ENCODE peak calls at places on chromosomes 13 and 19, in five cellular contexts. R, Z, T, H and X are unnamed samples. For H3K36me3, the result is how much of the 10 kb centered on the place peaks cover.

GRCh38 chr13:100063333-100063732 is 25.6 kb upstream of the PCCA start:
- DNase-seq in R (no peak), H (no peak), Z (no peak), T (no peak), X (no peak)

GRCh38 chr19:35266904-35267817 is 1.6 kb upstream of the USF2 start:
- DNase-seq in T (no peak), Z (peak), H (peak), R (peak), X (no peak)

GRCh38 chr19:13430790-13431582 is 75.3 kb downstream of the CACNA1A start:
- DNase-seq in R (peak), H (peak), T (peak), Z (peak), X (peak)

GRCh38 chr13:26011996-26012688 is 39.7 kb downstream of the SHISA2 start:
- DNase-seq in R (peak), H (no peak), T (no peak), Z (no peak), X (peak)

GRCh38 chr13:26382843-26383242 is 128.9 kb downstream of the CDK8 start:
- DNase-seq in H (no peak), Z (no peak), R (no peak), T (no peak), X (no peak)

GRCh38 chr19:45506991-45507863 is at the start of gene VASP:
- DNase-seq in H (peak), Z (peak), T (peak), R (peak), X (peak)

GRCh38 chr13:50626031-50626643 is 217.4 kb downstream of the DLEU7 start:
- DNase-seq in T (no peak), Z (no peak), R (no peak), H (no peak), X (no peak)

GRCh38 chr13:41458939-41459753 is 1.8 kb downstream of the RGCC start:
- DNase-seq in Z (peak), H (no peak), R (peak), T (peak), X (peak)

GRCh38 chr19:34189917-34190425 is 17.7 kb downstream of the LSM14A start:
- DNase-seq in H (no peak), Z (no peak), R (no peak), T (no peak), X (no peak)

GRCh38 chr19:23770672-23771250 is 12.1 kb upstream of the ZNF681 start:
- DNase-seq in T (no peak), H (no peak), Z (no peak), R (no peak), X (no peak)

GRCh38 chr19:49534632-49535385 is 7.0 kb downstream of the RCN3 start:
- DNase-seq in Z (no peak), R (no peak), T (no peak), H (no peak), X (no peak)

GRCh38 chr19:38514812-38515633 is 81.5 kb downstream of the RYR1 start:
- DNase-seq in H (peak), Z (peak), R (peak), T (peak), X (peak)

GRCh38 chr19:48962029-48962848 is 2.9 kb upstream of the FTL start:
- DNase-seq in T (peak), Z (no peak), H (peak), R (peak), X (peak)

GRCh38 chr13:107111248-107111647 is 543.3 kb upstream of the ARGLU1 start:
- DNase-seq in R (no peak), Z (no peak), T (no peak), H (no peak), X (no peak)

GRCh38 chr19:11410682-11411081 is 8.4 kb downstream of the RGL3 start:
- DNase-seq in R (no peak), H (no peak), Z (no peak), T (no peak), X (no peak)

GRCh38 chr13:24851546-24851945 is 87.6 kb downstream of the RNF17 start:
- DNase-seq in Z (no peak), H (no peak), R (no peak), T (no peak), X (no peak)

GRCh38 chr13:62643799-62644484 is 1228.3 kb upstream of the PCDH20 start:
- DNase-seq in Z (no peak), T (no peak), H (no peak), R (no peak), X (no peak)

GRCh38 chr13:28611654-28612131 is 47.2 kb upstream of the POMP start:
- DNase-seq in H (no peak), R (peak), Z (no peak), T (no peak), X (no peak)

GRCh38 chr13:84684804-84685203 is 802.5 kb upstream of the SLITRK1 start:
- DNase-seq in H (no peak), R (no peak), Z (no peak), T (no peak), X (no peak)

GRCh38 chr19:13483215-13483614 is 23.1 kb downstream of the CACNA1A start:
- DNase-seq in Z (no peak), T (no peak), H (no peak), R (no peak), X (no peak)

DNA sequence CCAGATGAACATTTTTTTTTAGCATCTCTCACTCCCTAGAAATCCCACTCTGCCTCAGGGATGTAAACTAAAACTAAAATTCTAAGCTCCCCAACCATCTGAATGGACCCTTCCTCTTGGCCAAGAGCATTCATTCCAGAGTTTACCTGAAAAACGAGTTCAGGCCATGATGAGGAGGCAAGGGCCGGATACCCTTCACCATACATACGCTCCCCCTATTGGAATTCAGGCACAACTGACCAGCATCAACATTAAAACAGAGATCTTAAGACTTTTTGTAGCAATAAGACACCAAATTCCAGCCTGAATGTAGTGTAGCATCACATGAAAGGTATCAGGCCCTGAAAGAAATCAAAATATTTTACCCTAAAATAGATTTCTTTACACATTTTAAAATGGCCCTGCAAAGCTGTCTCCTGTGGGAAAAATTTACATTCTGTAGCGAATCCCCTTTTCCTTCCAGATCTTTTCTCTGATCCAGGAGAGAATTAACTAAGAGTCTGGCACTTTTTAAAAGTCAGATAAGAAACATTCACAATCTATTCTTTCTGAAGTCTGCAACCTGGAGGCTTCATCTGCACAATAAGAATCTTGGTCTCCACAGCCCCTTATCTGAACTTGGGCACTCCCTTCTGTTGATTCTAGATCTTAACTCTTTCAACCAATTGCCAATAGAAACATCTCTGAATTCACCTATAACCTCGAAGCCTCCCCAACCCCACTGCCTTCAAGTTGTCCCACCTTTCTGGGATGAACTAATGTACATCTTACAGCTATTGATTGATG is 888.5 kb downstream of the UQCRFS1 start:
- DNase-seq in Z (no peak), H (no peak), T (no peak), R (no peak), X (no peak)
- TF ChIP-seq CTCF in Z (peak), H (no peak), T (no peak), R (no peak), X (no peak)

DNA sequence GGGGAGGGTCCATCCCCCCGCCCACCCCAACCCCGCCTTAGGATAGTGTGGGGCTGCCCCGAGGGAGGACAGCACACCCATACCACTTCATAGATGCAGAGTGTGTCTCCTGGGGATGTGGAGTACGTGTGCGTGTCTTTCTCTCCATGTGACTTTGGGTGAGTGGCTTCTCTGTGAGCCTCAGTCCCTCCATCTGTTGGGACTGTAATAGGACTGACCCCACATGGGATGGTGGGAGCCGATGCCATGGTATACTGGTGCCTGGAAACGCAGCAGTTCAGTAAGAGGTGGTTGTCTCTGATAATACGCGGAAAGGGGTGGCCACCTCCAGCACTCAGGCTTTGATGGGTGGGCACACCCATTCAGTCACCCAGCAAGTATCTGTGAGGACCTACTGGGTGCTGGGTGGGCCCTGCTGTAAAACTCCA is 816 bp upstream of the PRKD2 start:
- DNase-seq in H (peak), R (peak), Z (no peak), T (no peak), X (no peak)
- H3K36me3 ChIP-seq in H (under half), R (under half), Z (under half), T (under half), X (under half)

DNA sequence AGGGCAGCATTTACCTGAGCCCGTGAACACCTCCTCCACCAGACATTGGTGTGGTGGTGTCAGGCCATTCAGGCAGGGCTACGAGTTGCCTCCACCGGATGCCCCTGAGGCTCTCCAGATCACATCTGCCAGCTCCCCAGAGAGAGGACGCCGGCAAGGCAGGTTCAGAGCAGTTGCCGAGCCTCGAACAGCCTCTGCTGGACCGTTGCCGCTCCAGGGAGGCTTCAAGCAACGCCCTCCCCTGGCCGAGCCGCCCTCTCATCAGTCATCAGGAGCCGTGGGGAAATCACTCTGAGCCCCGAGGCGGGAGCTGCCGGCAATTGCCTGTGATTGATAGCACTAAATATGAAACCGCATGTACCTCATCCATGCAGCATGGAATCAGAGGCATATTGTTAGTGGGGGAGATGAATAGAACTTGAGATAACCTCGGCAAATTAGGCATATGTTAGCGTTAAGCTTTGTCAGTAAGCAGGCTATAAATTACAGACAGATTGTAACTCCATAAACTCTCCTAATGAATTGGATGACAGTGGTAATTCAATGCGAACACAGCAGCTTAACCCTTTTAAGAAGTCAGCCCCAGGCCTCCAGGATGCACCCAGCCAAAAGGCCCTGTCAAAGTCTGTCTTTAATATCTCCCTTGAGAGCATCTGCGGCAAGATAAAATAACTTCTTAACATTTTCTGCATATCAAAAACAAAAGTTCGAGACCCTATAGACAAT is 29.8 kb upstream of the SPACA7 start:
- DNase-seq in Z (peak), R (no peak), T (no peak), H (no peak), X (no peak)
- TF ChIP-seq CTCF in Z (peak), R (no peak), T (no peak), H (no peak), X (no peak)

GRCh38 chr19:19179548-19180441 is 9.7 kb upstream of the MEF2B start:
- DNase-seq in T (no peak), Z (no peak), H (no peak), R (no peak), X (no peak)
- H3K36me3 ChIP-seq in T (half or more), Z (under half), H (under half), R (under half), X (under half)

GRCh38 chr19:7995756-7996155 is 9.7 kb downstream of the ELAVL1 start:
- DNase-seq in R (no peak), H (no peak), T (no peak), Z (no peak), X (no peak)

GRCh38 chr19:7993560-7993959 is 11.9 kb downstream of the ELAVL1 start:
- DNase-seq in T (no peak), H (no peak), R (no peak), Z (no peak), X (no peak)

GRCh38 chr19:7994923-7995682 is 10.3 kb downstream of the ELAVL1 start:
- DNase-seq in Z (no peak), H (no peak), R (no peak), T (no peak), X (no peak)

GRCh38 chr19:7992575-7992974 is 12.9 kb downstream of the ELAVL1 start:
- DNase-seq in T (peak), H (no peak), R (no peak), Z (no peak), X (no peak)

GRCh38 chr19:7994114-7994513 is 11.3 kb downstream of the ELAVL1 start:
- DNase-seq in T (no peak), H (no peak), R (no peak), Z (no peak), X (no peak)
- TF ChIP-seq CTCF in T (no peak), H (no peak), R (no peak), Z (no peak), X (no peak)

DNA sequence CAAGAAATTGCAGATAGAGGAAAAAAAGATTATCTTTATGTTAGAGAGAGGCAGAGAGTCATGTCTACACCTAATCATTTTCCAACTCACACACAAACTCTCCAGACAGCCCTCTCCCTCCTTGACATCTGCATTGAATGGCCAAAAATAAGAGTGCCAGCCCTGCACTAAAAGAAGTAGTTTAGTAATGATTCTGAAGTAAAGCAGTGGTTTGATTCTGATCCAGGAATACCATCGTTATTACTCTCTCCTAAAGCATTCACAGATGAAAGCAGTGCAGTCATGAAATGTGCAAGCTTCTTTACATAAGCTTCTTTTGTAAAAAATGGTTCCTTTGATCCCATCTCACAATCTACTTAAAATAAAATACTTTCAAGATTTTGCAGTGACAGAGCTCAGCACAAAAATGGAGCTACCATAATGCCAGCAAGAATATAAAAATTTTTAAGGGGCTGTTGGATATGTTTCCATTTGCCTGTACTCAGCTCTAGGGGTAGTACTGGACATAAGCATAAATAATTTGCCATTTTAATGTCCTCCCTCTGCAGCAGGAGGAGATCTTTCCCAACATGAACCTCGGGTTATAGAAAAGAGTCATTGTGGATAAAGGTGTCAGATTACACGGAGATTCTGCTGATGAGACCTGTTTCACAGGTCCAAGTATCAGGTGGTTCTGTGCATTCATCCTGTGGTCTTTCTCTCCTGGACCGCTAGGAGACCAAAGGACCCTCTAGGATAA is 406.3 kb downstream of the DCT start:
- DNase-seq in Z (no peak), T (no peak), R (no peak), H (no peak), X (no peak)
- H3K36me3 ChIP-seq in Z (under half), T (under half), R (under half), H (under half), X (under half)

DNA sequence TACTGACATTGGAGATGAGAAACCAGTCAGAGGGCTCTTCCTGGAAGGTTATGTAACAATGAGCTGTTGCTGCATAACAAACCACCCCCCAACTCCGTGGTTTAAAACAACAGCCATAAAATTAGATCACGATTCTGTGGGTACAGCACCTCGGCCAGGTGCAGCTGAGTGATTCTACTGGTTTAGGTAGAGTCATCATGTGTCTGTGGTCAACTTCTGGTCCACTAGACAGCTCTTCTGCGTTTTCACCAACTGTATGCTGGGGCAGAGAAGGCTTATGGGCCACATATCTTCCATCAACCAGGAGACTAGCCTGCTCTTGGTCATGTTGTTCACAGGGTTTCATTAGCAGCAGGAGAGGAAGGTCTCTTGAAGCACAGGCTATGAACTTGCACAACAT is 585.5 kb downstream of the KCTD12 start:
- DNase-seq in T (no peak), Z (no peak), R (no peak), H (no peak), X (no peak)
- TF ChIP-seq CTCF in T (no peak), Z (no peak), R (no peak), H (no peak), X (no peak)

DNA sequence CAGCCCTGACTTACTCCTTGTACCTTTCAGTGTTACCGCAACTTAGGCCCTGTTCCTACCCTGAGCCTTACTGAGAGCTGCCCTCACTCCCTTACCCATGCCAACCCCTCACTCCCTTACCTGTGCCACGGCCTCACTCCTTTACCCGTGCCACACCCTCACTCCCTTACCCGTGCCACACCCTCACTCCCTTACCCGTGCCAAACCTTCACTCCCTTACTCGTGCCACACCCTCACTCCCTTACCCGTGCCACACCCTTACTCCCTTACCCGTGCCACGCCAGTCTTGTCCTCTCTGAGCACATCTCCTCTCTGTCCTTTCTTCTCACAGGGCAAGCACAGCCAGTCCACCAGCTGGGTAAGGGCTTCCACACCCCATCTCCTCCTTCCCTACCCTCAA is 20.3 kb downstream of the AXL start:
- DNase-seq in Z (no peak), R (no peak), T (no peak), H (no peak), X (no peak)
- H3K36me3 ChIP-seq in Z (under half), R (under half), T (half or more), H (under half), X (under half)